ENCODE peak calls at places on chromosomes 3 and 15, in five cellular contexts. E, C, B, W and T are unnamed samples.

GRCh38 chr3:33096103-33096868 is 660 bp downstream of the GLB1 start:
- DNase-seq in W (peak; percentile 60), E (peak; percentile 47), B (peak; percentile 52), C (peak; percentile 37), T (no peak)

GRCh38 chr15:77541421-77542181 is 91.1 kb downstream of the LINGO1 start:
- DNase-seq in B (no peak), E (no peak), W (no peak), C (no peak), T (peak; percentile 49)

GRCh38 chr3:9765865-9766264 is 3.9 kb downstream of the CAMK1 start:
- DNase-seq in B (no peak), E (peak; percentile 64), C (no peak), W (no peak), T (no peak)

GRCh38 chr15:101773496-101774100 is 29.7 kb upstream of the OR4F6 start:
- DNase-seq in C (no peak), E (peak; percentile 75), W (no peak), B (no peak), T (no peak)

GRCh38 chr3:72290859-72291641 is 506.1 kb upstream of the PROK2 start:
- DNase-seq in C (no peak), B (no peak), W (no peak), E (no peak), T (no peak)

GRCh38 chr3:5192568-5193319 is 5.2 kb downstream of the EDEM1 start:
- DNase-seq in W (no peak), C (no peak), E (no peak), B (no peak), T (no peak)

GRCh38 chr3:112136959-112137693 is 4.1 kb upstream of the GCSAM start:
- DNase-seq in E (peak; percentile 68), W (no peak), C (no peak), B (no peak), T (peak; percentile 52)

GRCh38 chr3:188036375-188036985 is 117.5 kb upstream of the LPP start:
- DNase-seq in B (no peak), E (no peak), C (no peak), W (no peak), T (no peak)

GRCh38 chr15:35671981-35672380 is 126.0 kb upstream of the DPH6 start:
- DNase-seq in W (no peak), C (no peak), B (no peak), E (no peak), T (no peak)

GRCh38 chr3:123336001-123336400 is 112.9 kb downstream of the ADCY5 start:
- DNase-seq in C (no peak), W (no peak), E (no peak), B (no peak), T (no peak)

GRCh38 chr3:136929984-136930671 is 27.7 kb upstream of the IL20RB start:
- DNase-seq in B (no peak), W (peak; percentile 76), C (peak; percentile 56), E (no peak), T (peak; percentile 1)

DNA sequence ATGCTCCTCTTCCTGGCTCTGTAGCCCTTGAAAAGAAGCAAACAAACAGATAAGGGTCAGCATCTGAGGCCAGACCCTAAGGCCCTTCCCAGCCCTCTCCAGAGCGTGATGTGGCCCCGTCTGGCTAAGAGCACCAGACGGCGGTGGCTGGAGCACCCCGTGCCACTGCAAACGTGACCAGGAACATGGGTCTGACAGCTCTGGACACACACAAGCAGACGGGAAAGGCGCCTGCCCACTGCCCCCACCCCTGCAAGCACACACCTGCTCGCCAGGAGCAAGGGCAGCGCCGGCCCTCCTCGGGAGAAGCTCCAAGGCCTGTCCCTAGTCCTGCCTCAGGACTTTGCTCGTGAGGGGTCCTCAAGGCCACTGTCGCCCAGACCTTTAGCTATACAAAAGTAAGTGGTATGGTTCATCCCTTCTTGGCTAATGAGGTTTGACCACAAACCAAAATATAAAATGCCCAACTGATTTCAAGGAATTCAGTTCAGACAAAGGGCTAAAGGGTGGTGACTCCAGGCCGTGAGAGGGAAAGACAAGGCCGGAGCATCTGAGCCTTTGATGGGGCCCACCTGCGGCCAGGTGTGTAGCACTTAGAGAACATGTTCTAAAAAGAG is 90.4 kb downstream of the XXYLT1 start:
- DNase-seq in C (peak; percentile 23), B (no peak), E (no peak), W (peak; percentile 51), T (no peak)
- H3K27ac ChIP-seq in C (peak overlapping the region; percentile 75), B (no peak overlapping the region), E (no peak overlapping the region), W (peak overlapping the region; percentile 68), T (no peak overlapping the region)

GRCh38 chr3:8649757-8650156 is 5.2 kb upstream of the SSUH2 start:
- DNase-seq in B (no peak), C (no peak), E (no peak), W (no peak), T (no peak)
- H3K27ac ChIP-seq in B (no peak overlapping the region), C (no peak overlapping the region), E (no peak overlapping the region), W (no peak overlapping the region), T (no peak overlapping the region)

DNA sequence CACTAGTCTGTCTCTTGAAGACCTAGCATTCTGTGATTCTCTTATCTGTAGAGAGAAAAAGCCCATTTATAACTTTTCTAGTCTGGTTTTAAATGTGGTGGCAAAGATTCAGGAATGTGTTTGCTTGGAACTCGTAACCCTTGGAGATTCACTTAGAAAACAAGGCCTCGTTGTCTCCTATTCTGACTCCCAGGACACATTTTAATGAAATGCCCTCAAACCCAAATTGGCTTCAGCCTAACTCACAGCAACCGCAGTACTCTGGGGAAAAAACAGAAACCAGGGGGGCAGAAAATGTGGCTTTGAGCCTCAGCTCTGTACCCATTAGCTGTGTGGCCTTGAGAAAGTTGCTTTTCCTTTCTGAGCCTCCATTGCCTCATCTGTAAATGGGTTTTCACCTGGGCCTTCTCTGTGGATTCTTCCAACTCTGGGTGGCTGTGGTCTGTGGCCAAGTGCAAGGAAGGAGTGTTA is 36.5 kb downstream of the RPLP1 start:
- DNase-seq in C (no peak), E (no peak), B (no peak), W (peak; percentile 37), T (no peak)
- H3K27ac ChIP-seq in C (peak overlapping the region; percentile 81), E (no peak overlapping the region), B (no peak overlapping the region), W (peak overlapping the region; percentile 33), T (no peak overlapping the region)

GRCh38 chr15:45458746-45459403 is 63.7 kb downstream of the SLC30A4 start:
- DNase-seq in C (peak; percentile 71), W (peak; percentile 88), B (peak; percentile 82), E (peak; percentile 53), T (peak; percentile 8)
- H3K27ac ChIP-seq in C (peak overlapping the region; percentile 95), W (no peak overlapping the region), B (no peak overlapping the region), E (no peak overlapping the region), T (no peak overlapping the region)

GRCh38 chr15:92968926-92969664 is 69.0 kb downstream of the CHD2 start:
- DNase-seq in C (no peak), E (no peak), B (no peak), W (no peak), T (no peak)

GRCh38 chr15:92970656-92971055 is 70.5 kb downstream of the CHD2 start:
- DNase-seq in C (no peak), E (no peak), B (no peak), W (no peak), T (no peak)

GRCh38 chr15:92971081-92971480 is 71.0 kb downstream of the CHD2 start:
- DNase-seq in W (no peak), B (no peak), C (no peak), E (no peak), T (no peak)

GRCh38 chr15:92979011-92979701 is 79.0 kb downstream of the CHD2 start:
- DNase-seq in C (peak; percentile 58), E (no peak), B (no peak), W (no peak), T (no peak)

DNA sequence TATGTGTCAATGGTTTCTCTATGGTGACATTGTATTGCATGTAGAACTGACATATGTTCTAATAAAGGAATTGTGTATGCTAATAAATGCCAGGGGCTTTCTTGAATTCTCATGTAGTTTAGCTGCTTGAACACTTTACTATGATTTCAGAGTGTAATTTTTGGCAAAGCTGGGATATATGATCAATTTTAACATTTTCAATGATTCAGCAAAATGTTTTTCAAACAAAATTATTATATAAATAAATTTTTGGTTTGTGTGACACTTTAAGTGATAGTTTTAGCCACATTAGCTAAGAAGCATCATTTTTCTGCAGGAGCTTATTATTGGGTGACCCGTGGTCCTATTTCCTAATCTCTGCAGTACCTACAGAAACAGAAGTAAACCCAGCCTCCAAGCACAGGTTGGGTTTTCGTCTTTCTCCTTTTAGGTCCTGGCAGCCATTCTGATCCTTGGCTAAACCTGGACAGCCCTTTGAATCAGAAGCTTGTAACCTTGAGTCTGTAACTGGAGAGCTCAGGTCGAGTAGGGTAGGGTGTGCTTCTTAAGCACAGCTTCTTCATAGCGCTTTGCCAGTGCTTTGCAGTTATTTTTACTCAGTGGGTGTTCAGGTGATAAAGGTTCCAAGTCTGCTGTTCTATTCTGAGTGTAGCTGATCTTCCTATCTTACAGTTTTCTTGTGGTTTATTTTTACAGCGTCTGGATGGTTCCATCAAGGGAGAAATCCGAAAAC is 74.2 kb downstream of the CHD2 start:
- DNase-seq in E (no peak), C (no peak), W (no peak), B (no peak), T (no peak)
- H3K27ac ChIP-seq in E (no peak overlapping the region), C (no peak overlapping the region), W (no peak overlapping the region), B (no peak overlapping the region), T (no peak overlapping the region)

DNA sequence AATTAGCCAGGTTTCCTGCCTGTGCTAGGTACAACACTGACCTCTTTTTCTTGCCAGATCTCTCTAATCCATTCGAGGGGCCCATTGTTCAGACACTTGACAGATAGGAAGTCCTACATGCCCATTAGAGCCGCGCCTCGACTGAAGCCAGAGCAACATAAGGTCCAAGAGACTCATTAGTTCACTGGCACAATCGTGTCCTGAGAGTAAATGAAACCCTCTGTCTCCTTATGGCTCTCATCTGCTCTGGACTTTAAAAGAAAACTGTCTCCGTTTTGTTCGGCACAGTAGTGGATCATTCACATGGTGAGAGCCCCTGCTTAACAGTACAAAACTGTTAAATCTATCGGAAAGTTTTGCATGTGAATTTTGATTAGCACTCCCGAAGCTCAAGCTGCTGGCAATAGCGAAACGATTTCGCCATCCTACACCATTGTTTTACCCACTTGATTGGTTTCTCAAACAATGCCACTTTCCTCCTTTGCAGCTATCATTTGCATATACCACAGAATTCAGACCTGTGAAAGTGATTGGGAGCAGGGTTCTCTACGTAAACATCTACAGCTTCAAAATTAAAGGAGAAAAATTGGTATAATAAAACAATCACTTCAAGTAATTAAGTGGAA is 19.0 kb upstream of the C15orf61 start:
- DNase-seq in W (no peak), C (no peak), E (no peak), B (no peak), T (no peak)
- H3K27ac ChIP-seq in W (no peak overlapping the region), C (peak overlapping the region; percentile 2), E (no peak overlapping the region), B (no peak overlapping the region), T (no peak overlapping the region)

DNA sequence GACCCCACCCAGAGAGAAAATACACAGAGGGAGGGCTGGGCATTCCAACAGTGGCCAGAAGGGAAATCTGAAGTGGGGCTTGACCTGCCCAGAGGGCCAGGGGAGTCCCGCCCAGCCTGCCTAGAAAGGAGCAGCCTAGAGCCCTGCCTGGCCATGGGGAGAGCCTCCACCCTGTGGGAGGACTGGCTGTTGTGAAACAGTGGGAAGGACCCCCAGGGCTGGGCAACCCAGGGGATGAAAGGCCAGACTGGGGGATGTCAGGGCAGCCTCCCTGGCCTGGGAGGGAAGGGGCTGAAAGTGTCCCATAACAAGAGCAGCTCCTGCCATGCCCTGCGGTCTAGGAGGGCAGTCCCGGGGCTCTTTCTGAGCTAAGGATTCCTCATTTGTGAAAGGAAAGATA is 69.0 kb downstream of the SLC12A8 start:
- DNase-seq in C (no peak), E (no peak), B (no peak), W (no peak), T (no peak)
- H3K27ac ChIP-seq in C (no peak overlapping the region), E (no peak overlapping the region), B (no peak overlapping the region), W (peak overlapping the region; percentile 46), T (no peak overlapping the region)